ENCODE peak calls at places on chromosomes 12 and 14, in seven cellular contexts. One of them, this sample, is unnamed.

GRCh38 chr12:28189774-28190320 is 409 bp upstream of the CCDC91 start:
- DNase-seq in uterus: no peak
- DNase-seq in cardiac muscle cell: no peak
- DNase-seq in sigmoid colon: no peak
- DNase-seq in CD8-positive, alpha-beta memory T cell: no peak
- DNase-seq in heart left ventricle: no peak
- DNase-seq in CD8-positive, alpha-beta T cell: no peak
- DNase-seq in this sample: no peak

GRCh38 chr14:89697281-89698060 is 257.1 kb downstream of the EFCAB11 start:
- DNase-seq in heart left ventricle: no peak
- DNase-seq in sigmoid colon: no peak
- DNase-seq in cardiac muscle cell: no peak
- DNase-seq in CD8-positive, alpha-beta memory T cell: no peak
- DNase-seq in uterus: no peak
- DNase-seq in CD8-positive, alpha-beta T cell: no peak
- DNase-seq in this sample: no peak

GRCh38 chr14:93834739-93835383 is 46.6 kb upstream of the PRIMA1 start:
- DNase-seq in CD8-positive, alpha-beta T cell: no peak
- DNase-seq in heart left ventricle: no peak
- DNase-seq in CD8-positive, alpha-beta memory T cell: no peak
- DNase-seq in cardiac muscle cell: no peak
- DNase-seq in uterus: no peak
- DNase-seq in sigmoid colon: no peak
- DNase-seq in this sample: no peak

GRCh38 chr12:100268835-100269564 is 2.0 kb downstream of the SCYL2 start:
- DNase-seq in CD8-positive, alpha-beta T cell: no peak
- DNase-seq in heart left ventricle: no peak
- DNase-seq in uterus: no peak
- DNase-seq in CD8-positive, alpha-beta memory T cell: no peak
- DNase-seq in sigmoid colon: no peak
- DNase-seq in cardiac muscle cell: peak; percentile 43
- DNase-seq in this sample: no peak

GRCh38 chr12:130827432-130827831 is 11.6 kb downstream of the STX2 start:
- DNase-seq in uterus: no peak
- DNase-seq in CD8-positive, alpha-beta memory T cell: no peak
- DNase-seq in sigmoid colon: no peak
- DNase-seq in CD8-positive, alpha-beta T cell: no peak
- DNase-seq in heart left ventricle: no peak
- DNase-seq in cardiac muscle cell: no peak
- DNase-seq in this sample: no peak

GRCh38 chr14:88503754-88504406 is 50.9 kb downstream of the PTPN21 start:
- DNase-seq in CD8-positive, alpha-beta T cell: no peak
- DNase-seq in cardiac muscle cell: no peak
- DNase-seq in heart left ventricle: no peak
- DNase-seq in uterus: no peak
- DNase-seq in sigmoid colon: no peak
- DNase-seq in CD8-positive, alpha-beta memory T cell: no peak
- DNase-seq in this sample: no peak

GRCh38 chr12:66596189-66596588 is 82.7 kb downstream of the GRIP1 start:
- DNase-seq in uterus: no peak
- DNase-seq in CD8-positive, alpha-beta memory T cell: no peak
- DNase-seq in heart left ventricle: no peak
- DNase-seq in CD8-positive, alpha-beta T cell: no peak
- DNase-seq in sigmoid colon: no peak
- DNase-seq in cardiac muscle cell: no peak
- DNase-seq in this sample: no peak

GRCh38 chr14:26199599-26200370 is 398.0 kb downstream of the NOVA1 start:
- DNase-seq in CD8-positive, alpha-beta T cell: no peak
- DNase-seq in sigmoid colon: no peak
- DNase-seq in cardiac muscle cell: no peak
- DNase-seq in heart left ventricle: no peak
- DNase-seq in uterus: no peak
- DNase-seq in CD8-positive, alpha-beta memory T cell: no peak
- DNase-seq in this sample: no peak

GRCh38 chr14:88198441-88198840 is 124.6 kb downstream of the KCNK10 start:
- DNase-seq in CD8-positive, alpha-beta memory T cell: no peak
- DNase-seq in cardiac muscle cell: no peak
- DNase-seq in uterus: no peak
- DNase-seq in CD8-positive, alpha-beta T cell: no peak
- DNase-seq in sigmoid colon: no peak
- DNase-seq in heart left ventricle: no peak
- DNase-seq in this sample: no peak

GRCh38 chr14:86532219-86532618 is 1002.3 kb downstream of the FLRT2 start:
- DNase-seq in sigmoid colon: no peak
- DNase-seq in heart left ventricle: no peak
- DNase-seq in cardiac muscle cell: no peak
- DNase-seq in CD8-positive, alpha-beta T cell: no peak
- DNase-seq in CD8-positive, alpha-beta memory T cell: no peak
- DNase-seq in uterus: no peak
- DNase-seq in this sample: no peak

GRCh38 chr14:103330536-103330935 is 3.5 kb upstream of the EIF5 start:
- DNase-seq in CD8-positive, alpha-beta memory T cell: no peak
- DNase-seq in sigmoid colon: no peak
- DNase-seq in CD8-positive, alpha-beta T cell: no peak
- DNase-seq in cardiac muscle cell: no peak
- DNase-seq in heart left ventricle: no peak
- DNase-seq in uterus: no peak
- DNase-seq in this sample: no peak

GRCh38 chr12:51373222-51373621 is 18.0 kb downstream of the GALNT6 start:
- DNase-seq in CD8-positive, alpha-beta memory T cell: no peak
- DNase-seq in uterus: no peak
- DNase-seq in CD8-positive, alpha-beta T cell: no peak
- DNase-seq in sigmoid colon: no peak
- DNase-seq in cardiac muscle cell: no peak
- DNase-seq in heart left ventricle: no peak
- DNase-seq in this sample: no peak

DNA sequence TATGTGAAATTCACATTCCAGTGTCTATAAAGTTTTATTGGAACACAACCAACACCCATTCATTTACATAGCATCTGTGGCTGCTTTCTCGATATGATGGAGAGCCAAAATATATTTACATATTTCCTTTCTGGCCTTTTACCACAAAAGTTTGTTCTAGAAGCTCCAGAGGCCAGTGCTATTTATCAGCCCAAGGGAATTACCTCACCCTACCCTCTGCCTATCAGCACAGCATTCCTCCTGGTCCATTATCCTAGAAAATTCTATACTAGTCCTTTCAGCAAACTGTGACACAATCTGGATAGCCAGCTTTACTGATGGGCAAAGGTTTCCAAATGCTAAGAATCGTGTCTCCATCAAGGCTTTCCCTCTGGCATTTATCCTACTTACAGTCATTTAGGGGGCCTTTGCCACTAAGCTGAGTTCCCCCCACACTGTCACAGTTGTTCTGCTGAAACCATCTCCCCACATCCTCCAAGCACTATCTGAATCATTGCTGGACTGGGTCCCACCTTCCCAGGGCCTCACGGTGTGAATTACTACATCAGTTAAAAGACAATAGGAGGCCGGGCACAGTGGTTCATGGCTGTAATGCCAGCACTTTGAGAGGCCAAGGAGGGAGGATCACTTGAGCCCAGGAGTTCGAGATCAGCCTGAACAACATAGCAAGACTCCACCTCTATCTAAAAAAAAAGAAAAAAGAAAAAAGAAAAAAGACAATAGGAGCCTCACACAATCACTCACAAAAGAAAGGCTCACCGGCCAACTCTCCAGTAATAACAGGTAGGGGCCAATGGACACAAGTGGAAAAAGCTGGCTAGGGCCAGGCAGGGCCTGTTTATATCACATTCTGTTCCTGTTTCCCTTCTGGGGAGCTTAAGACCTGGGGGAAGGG is 12.1 kb downstream of the SYNE3 start:
- DNase-seq in CD8-positive, alpha-beta T cell: no peak
- DNase-seq in cardiac muscle cell: no peak
- DNase-seq in heart left ventricle: no peak
- DNase-seq in CD8-positive, alpha-beta memory T cell: no peak
- DNase-seq in sigmoid colon: peak; percentile 74
- DNase-seq in uterus: no peak
- DNase-seq in this sample: no peak
- H3K4me1 ChIP-seq in CD8-positive, alpha-beta T cell: peaks cover 35% of the 10 kb centered on the region
- H3K4me1 ChIP-seq in cardiac muscle cell: peaks cover 7% of the 10 kb centered on the region
- H3K4me1 ChIP-seq in heart left ventricle: peaks cover 30% of the 10 kb centered on the region
- H3K4me1 ChIP-seq in CD8-positive, alpha-beta memory T cell: peaks cover 60% of the 10 kb centered on the region
- H3K4me1 ChIP-seq in sigmoid colon: no peaks in the 10 kb centered on the region
- H3K4me1 ChIP-seq in uterus: peaks cover 7% of the 10 kb centered on the region
- H3K4me1 ChIP-seq in this sample: peaks cover 41% of the 10 kb centered on the region

DNA sequence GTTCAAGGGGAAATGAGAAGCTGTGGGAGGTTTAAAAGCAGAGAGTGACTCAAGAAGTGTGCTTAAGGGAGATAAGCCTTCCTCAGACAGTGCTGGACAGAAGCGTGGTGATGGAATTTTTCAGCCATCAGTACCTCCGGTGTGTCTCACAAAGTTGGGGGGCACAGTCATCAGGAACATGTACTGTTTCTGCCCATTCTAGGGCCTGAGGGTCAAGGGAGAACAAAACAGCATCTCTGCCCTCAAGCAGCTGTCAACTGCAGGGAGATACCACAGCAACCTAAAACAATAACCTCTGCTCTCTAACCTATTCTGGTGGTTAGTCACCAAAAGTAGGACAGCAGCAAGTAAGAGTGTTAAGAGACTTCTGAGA is 2.0 kb upstream of the STON2 start:
- DNase-seq in sigmoid colon: no peak
- DNase-seq in CD8-positive, alpha-beta T cell: no peak
- DNase-seq in uterus: no peak
- DNase-seq in CD8-positive, alpha-beta memory T cell: no peak
- DNase-seq in heart left ventricle: no peak
- DNase-seq in cardiac muscle cell: no peak
- DNase-seq in this sample: no peak
- H3K27ac ChIP-seq in sigmoid colon: no peak overlapping the region
- H3K27ac ChIP-seq in CD8-positive, alpha-beta T cell: no peak overlapping the region
- H3K27ac ChIP-seq in uterus: no peak overlapping the region
- H3K27ac ChIP-seq in CD8-positive, alpha-beta memory T cell: no peak overlapping the region
- H3K27ac ChIP-seq in heart left ventricle: no peak overlapping the region
- H3K27ac ChIP-seq in cardiac muscle cell: no peak overlapping the region
- H3K27ac ChIP-seq in this sample: no peak overlapping the region

DNA sequence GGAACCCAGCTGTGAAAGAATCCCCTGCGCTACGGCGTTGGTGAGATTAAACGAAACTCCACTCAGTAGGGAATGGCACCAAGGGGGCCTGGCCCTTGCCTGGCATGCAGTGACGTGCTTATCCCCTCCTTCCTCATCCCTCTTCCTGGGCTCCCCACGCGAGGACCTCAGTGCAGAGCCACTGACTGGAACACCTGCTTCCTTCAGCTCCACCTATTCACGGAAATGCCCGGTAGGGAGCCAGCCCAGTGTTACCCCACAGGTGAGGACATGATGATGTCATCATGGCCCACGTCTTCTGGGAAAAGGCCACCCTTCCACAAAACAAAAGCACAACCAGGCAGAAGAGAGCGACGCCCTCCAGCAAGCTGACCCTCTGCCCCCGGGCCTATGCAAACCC is 42.2 kb downstream of the CCDC85C start:
- DNase-seq in cardiac muscle cell: no peak
- DNase-seq in uterus: no peak
- DNase-seq in heart left ventricle: no peak
- DNase-seq in sigmoid colon: no peak
- DNase-seq in CD8-positive, alpha-beta memory T cell: no peak
- DNase-seq in CD8-positive, alpha-beta T cell: no peak
- DNase-seq in this sample: no peak
- H3K4me1 ChIP-seq in cardiac muscle cell: peaks cover 40% of the 10 kb centered on the region
- H3K4me1 ChIP-seq in uterus: peaks cover 18% of the 10 kb centered on the region
- H3K4me1 ChIP-seq in heart left ventricle: peaks cover 61% of the 10 kb centered on the region
- H3K4me1 ChIP-seq in sigmoid colon: no peaks in the 10 kb centered on the region
- H3K4me1 ChIP-seq in CD8-positive, alpha-beta memory T cell: no peaks in the 10 kb centered on the region
- H3K4me1 ChIP-seq in CD8-positive, alpha-beta T cell: no peaks in the 10 kb centered on the region
- H3K4me1 ChIP-seq in this sample: no peaks in the 10 kb centered on the region

DNA sequence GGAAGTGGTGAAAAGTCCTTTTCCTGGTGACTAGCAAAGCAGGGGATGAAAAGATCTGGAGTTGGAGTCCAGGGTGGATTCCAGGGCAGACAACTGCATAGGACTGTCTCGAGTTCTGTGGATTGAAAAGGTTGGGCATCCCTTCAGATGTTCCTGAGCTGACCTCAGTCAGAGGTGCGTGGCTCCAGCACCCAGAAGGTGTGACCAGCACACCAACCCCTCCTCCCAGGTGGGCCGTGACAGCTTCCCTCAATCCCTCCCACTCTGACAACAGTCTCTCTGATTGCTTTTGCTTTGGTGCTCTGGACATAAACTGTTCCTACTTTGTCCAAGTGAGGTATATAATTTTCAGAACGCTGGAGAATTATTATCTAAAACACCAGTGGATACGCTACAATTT is 88.1 kb downstream of the DAD1 start:
- DNase-seq in CD8-positive, alpha-beta T cell: no peak
- DNase-seq in cardiac muscle cell: no peak
- DNase-seq in uterus: no peak
- DNase-seq in sigmoid colon: no peak
- DNase-seq in CD8-positive, alpha-beta memory T cell: no peak
- DNase-seq in heart left ventricle: no peak
- DNase-seq in this sample: no peak
- H3K27ac ChIP-seq in CD8-positive, alpha-beta T cell: peak overlapping the region; percentile 33
- H3K27ac ChIP-seq in cardiac muscle cell: no peak overlapping the region
- H3K27ac ChIP-seq in uterus: no peak overlapping the region
- H3K27ac ChIP-seq in sigmoid colon: no peak overlapping the region
- H3K27ac ChIP-seq in CD8-positive, alpha-beta memory T cell: no peak overlapping the region
- H3K27ac ChIP-seq in heart left ventricle: no peak overlapping the region
- H3K27ac ChIP-seq in this sample: peak overlapping the region; percentile 90

This sample was measured in naive thymus-derived CD4-positive, alpha-beta T cell.